ENCODE peak calls at places on chromosomes 16 and 17, in five cellular contexts. One of them, this sample, is unnamed.

GRCh38 chr17:45731459-45731858 is 52.7 kb upstream of the CRHR1 start:
- DNase-seq in posterior cingulate gyrus: no peak
- DNase-seq in A673: no peak
- DNase-seq in uterus: no peak
- DNase-seq in CD4-positive, alpha-beta memory T cell: no peak
- DNase-seq in this sample: no peak

GRCh38 chr17:38918129-38918913 is 7.1 kb upstream of the LASP1NB start:
- DNase-seq in posterior cingulate gyrus: peak; percentile 83
- DNase-seq in A673: no peak
- DNase-seq in uterus: no peak
- DNase-seq in CD4-positive, alpha-beta memory T cell: no peak
- DNase-seq in this sample: no peak

GRCh38 chr17:260031-260791 is 78.8 kb upstream of the DOC2B start:
- DNase-seq in posterior cingulate gyrus: peak; percentile 75
- DNase-seq in A673: no peak
- DNase-seq in uterus: peak; percentile 8
- DNase-seq in CD4-positive, alpha-beta memory T cell: no peak
- DNase-seq in this sample: no peak

GRCh38 chr17:77542551-77543490 is 402.1 kb downstream of the SEC14L1 start:
- DNase-seq in posterior cingulate gyrus: peak; percentile 98
- DNase-seq in A673: peak; percentile 92
- DNase-seq in uterus: peak; percentile 86
- DNase-seq in CD4-positive, alpha-beta memory T cell: peak; percentile 60
- DNase-seq in this sample: peak; percentile 70

GRCh38 chr17:81713556-81714411 is 1.7 kb downstream of the SLC25A10 start:
- DNase-seq in posterior cingulate gyrus: no peak
- DNase-seq in A673: no peak
- DNase-seq in uterus: peak; percentile 18
- DNase-seq in CD4-positive, alpha-beta memory T cell: no peak
- DNase-seq in this sample: no peak

GRCh38 chr16:67000384-67001158 is 12.2 kb downstream of the CES4A start:
- DNase-seq in posterior cingulate gyrus: peak; percentile 96
- DNase-seq in A673: no peak
- DNase-seq in uterus: peak; percentile 55
- DNase-seq in CD4-positive, alpha-beta memory T cell: peak; percentile 61
- DNase-seq in this sample: peak; percentile 87

GRCh38 chr16:22311520-22311919 is 14.3 kb downstream of the POLR3E start:
- DNase-seq in posterior cingulate gyrus: no peak
- DNase-seq in A673: no peak
- DNase-seq in uterus: no peak
- DNase-seq in CD4-positive, alpha-beta memory T cell: no peak
- DNase-seq in this sample: no peak

GRCh38 chr17:41810659-41811548 is 845 bp downstream of the P3H4 start:
- DNase-seq in posterior cingulate gyrus: no peak
- DNase-seq in A673: no peak
- DNase-seq in uterus: peak; percentile 42
- DNase-seq in CD4-positive, alpha-beta memory T cell: no peak
- DNase-seq in this sample: no peak

GRCh38 chr16:2828521-2828840 is 1.6 kb upstream of the ZG16B start:
- DNase-seq in posterior cingulate gyrus: peak; percentile 76
- DNase-seq in A673: no peak
- DNase-seq in uterus: no peak
- DNase-seq in CD4-positive, alpha-beta memory T cell: no peak
- DNase-seq in this sample: no peak

GRCh38 chr17:33266116-33266515 is 27.0 kb downstream of the ASIC2 start:
- DNase-seq in posterior cingulate gyrus: no peak
- DNase-seq in A673: peak; percentile 52
- DNase-seq in uterus: no peak
- DNase-seq in CD4-positive, alpha-beta memory T cell: no peak
- DNase-seq in this sample: no peak

GRCh38 chr17:42180922-42181850 is at the start of gene KCNH4:
- DNase-seq in posterior cingulate gyrus: peak; percentile 99
- DNase-seq in A673: peak; percentile 73
- DNase-seq in uterus: peak; percentile 52
- DNase-seq in CD4-positive, alpha-beta memory T cell: peak; percentile 86
- DNase-seq in this sample: peak; percentile 84

GRCh38 chr16:9050102-9050830 is 41.2 kb upstream of the HAPSTR1 start:
- DNase-seq in posterior cingulate gyrus: no peak
- DNase-seq in A673: peak; percentile 23
- DNase-seq in uterus: no peak
- DNase-seq in CD4-positive, alpha-beta memory T cell: no peak
- DNase-seq in this sample: no peak

GRCh38 chr17:77182205-77182604 is 41.4 kb downstream of the SEC14L1 start:
- DNase-seq in posterior cingulate gyrus: no peak
- DNase-seq in A673: peak; percentile 74
- DNase-seq in uterus: no peak
- DNase-seq in CD4-positive, alpha-beta memory T cell: no peak
- DNase-seq in this sample: no peak

GRCh38 chr16:89561195-89562026 is 929 bp downstream of the RPL13 start:
- DNase-seq in posterior cingulate gyrus: no peak
- DNase-seq in A673: no peak
- DNase-seq in uterus: no peak
- DNase-seq in CD4-positive, alpha-beta memory T cell: peak; percentile 32
- DNase-seq in this sample: no peak

This sample was measured in frontal cortex.